ENCODE peak calls at places on chromosomes 6 and 20, in nine cellular contexts. Q, Z, R, L, E, B, F, W and J are unnamed samples.

GRCh38 chr6:66198062-66198624 is 491.1 kb upstream of the EYS start:
- DNase-seq in Q (no peak), W (no peak), L (no peak), Z (no peak), B (no peak), E (no peak), R (no peak), F (no peak), J (no peak)

GRCh38 chr6:150751296-150751695 is 114.2 kb upstream of the MTHFD1L start:
- DNase-seq in Z (no peak), R (no peak), W (peak; percentile 16), E (no peak), L (no peak), Q (no peak), F (no peak), B (no peak), J (no peak)

GRCh38 chr6:3162067-3162497 is 4.7 kb upstream of the TUBB2A start:
- DNase-seq in E (peak; percentile 33), W (no peak), Z (no peak), L (no peak), R (no peak), Q (no peak), F (no peak), B (no peak), J (no peak)

GRCh38 chr6:81793811-81794210 is 41.3 kb upstream of the TENT5A start:
- DNase-seq in B (no peak), W (no peak), E (no peak), L (no peak), Z (no peak), Q (no peak), F (no peak), R (no peak), J (no peak)

GRCh38 chr6:16769131-16769985 is 8.1 kb upstream of the ATXN1 start:
- DNase-seq in E (no peak), Q (peak; percentile 93), F (peak; percentile 8), R (no peak), B (peak; percentile 77), L (peak; percentile 37), W (peak; percentile 87), Z (no peak), J (no peak)

GRCh38 chr6:163667372-163668060 is 253.0 kb downstream of the QKI start:
- DNase-seq in W (no peak), L (no peak), Z (no peak), E (no peak), Q (no peak), R (no peak), F (no peak), B (no peak), J (no peak)

GRCh38 chr6:49423817-49424216 is 39.2 kb downstream of the MMUT start:
- DNase-seq in B (peak; percentile 18), E (no peak), Q (no peak), Z (no peak), R (no peak), F (no peak), L (no peak), W (no peak), J (no peak)

GRCh38 chr20:25865715-25866656 is 169.3 kb upstream of the ZNF337 start:
- DNase-seq in Q (peak; percentile 5), E (peak; percentile 50), Z (peak; percentile 77), W (peak; percentile 53), R (no peak), L (peak; percentile 72), B (no peak), F (peak; percentile 63), J (no peak)

GRCh38 chr6:158042245-158042798 is 60.7 kb downstream of the SYNJ2 start:
- DNase-seq in F (no peak), E (no peak), L (no peak), Z (no peak), Q (peak; percentile 84), W (peak; percentile 26), B (no peak), R (no peak), J (no peak)

GRCh38 chr20:61937963-61938838 is 127.5 kb downstream of the TAF4 start:
- DNase-seq in L (no peak), Q (no peak), E (no peak), R (no peak), F (no peak), B (no peak), Z (no peak), W (no peak), J (no peak)

GRCh38 chr20:51156041-51156795 is 133.3 kb upstream of the KCNG1 start:
- DNase-seq in W (peak; percentile 27), L (no peak), E (no peak), B (no peak), Q (no peak), Z (no peak), R (no peak), F (no peak), J (no peak)

GRCh38 chr6:30832864-30833263 is 51.5 kb upstream of the DDR1 start:
- DNase-seq in Q (no peak), E (no peak), R (no peak), L (no peak), W (no peak), Z (no peak), F (no peak), B (no peak), J (no peak)

GRCh38 chr6:128507337-128508310 is 12.8 kb downstream of the PTPRK start:
- DNase-seq in E (no peak), Z (no peak), B (no peak), W (no peak), L (no peak), Q (peak; percentile 73), F (no peak), R (no peak), J (no peak)